ENCODE peak calls at places on chromosomes 7 and 10, in seven cellular contexts. Q is GM13977; R is T-helper 2 cell; W is DMS79; F is neural crest cell; N is activated CD8-positive, alpha-beta memory T cell treated with anti-CD3 and anti-CD28 coated beads, Interleukin-2, amount 50 U/mL, for 4 hours; X is HFFc6. K is an unnamed sample.

GRCh38 chr10:51960494-51960895 is 261.1 kb upstream of the CSTF2T start:
- DNase-seq in X (peak), W (no peak), R (no peak), N (no peak), Q (peak), F (no peak), K (no peak)

GRCh38 chr7:66100408-66101050 is 14.1 kb upstream of the CRCP start:
- DNase-seq in N (no peak), F (no peak), R (no peak), Q (no peak), W (peak), X (no peak), K (no peak)

GRCh38 chr7:157400171-157400860 is 63.5 kb downstream of the DNAJB6 start:
- DNase-seq in W (no peak), R (no peak), X (no peak), F (no peak), Q (no peak), N (no peak), K (no peak)

GRCh38 chr10:101394522-101395133 is 40.7 kb downstream of the BTRC start:
- DNase-seq in N (no peak), W (no peak), X (no peak), R (no peak), F (no peak), Q (no peak), K (no peak)

GRCh38 chr7:87231715-87232114 is 12.2 kb upstream of the TMEM243 start:
- DNase-seq in X (no peak), N (no peak), Q (no peak), F (no peak), R (no peak), W (no peak), K (no peak)

GRCh38 chr10:78896169-78896931 is 172.4 kb upstream of the ZMIZ1 start:
- DNase-seq in R (no peak), X (no peak), F (no peak), N (no peak), Q (no peak), W (no peak), K (no peak)

GRCh38 chr10:100346351-100346764 is 675 bp upstream of the SCD start:
- DNase-seq in N (peak), R (peak), X (peak), F (peak), Q (peak), W (no peak), K (no peak)

GRCh38 chr7:83796760-83797159 is 147.8 kb upstream of the SEMA3E start:
- DNase-seq in X (no peak), F (no peak), Q (peak), W (no peak), R (no peak), N (no peak), K (no peak)

GRCh38 chr10:84076540-84077195 is 62.6 kb upstream of the GHITM start:
- DNase-seq in Q (peak), F (no peak), W (no peak), X (peak), N (no peak), R (no peak), K (no peak)

GRCh38 chr10:114389429-114389828 is 14.9 kb downstream of the AFAP1L2 start:
- DNase-seq in X (peak), R (no peak), Q (no peak), N (no peak), W (peak), F (no peak), K (no peak)

GRCh38 chr10:75683158-75683557 is 251.7 kb downstream of the LRMDA start:
- DNase-seq in Q (no peak), R (no peak), N (no peak), F (no peak), W (no peak), X (no peak), K (no peak)

GRCh38 chr10:123150229-123150985 is 2.5 kb downstream of the HMX2 start:
- DNase-seq in N (no peak), Q (peak), R (no peak), W (no peak), F (no peak), X (no peak), K (no peak)

GRCh38 chr7:756928-757560 is 30.0 kb upstream of the PRKAR1B start:
- DNase-seq in W (no peak), N (no peak), X (no peak), R (no peak), Q (no peak), F (no peak), K (no peak)

GRCh38 chr10:109956454-109957091 is 33.3 kb upstream of the XPNPEP1 start:
- DNase-seq in F (peak), X (peak), W (peak), N (peak), Q (peak), R (no peak), K (no peak)

GRCh38 chr7:45267262-45267661 is 109.7 kb downstream of the RAMP3 start:
- DNase-seq in N (no peak), R (no peak), Q (no peak), X (no peak), W (no peak), F (no peak), K (no peak)

GRCh38 chr7:47475880-47476227 is 106.1 kb downstream of the TNS3 start:
- DNase-seq in F (no peak), W (no peak), R (no peak), N (no peak), Q (no peak), X (no peak), K (no peak)

GRCh38 chr10:129241461-129241860 is 225.6 kb upstream of the MGMT start:
- DNase-seq in N (no peak), W (no peak), R (no peak), Q (no peak), X (no peak), F (no peak), K (no peak)

GRCh38 chr10:3661271-3661670 is 123.7 kb downstream of the KLF6 start:
- DNase-seq in R (no peak), W (no peak), Q (no peak), N (no peak), X (no peak), F (no peak), K (no peak)

GRCh38 chr10:120573355-120573754 is 116.3 kb downstream of the PLPP4 start:
- DNase-seq in Q (no peak), F (no peak), N (no peak), R (no peak), W (no peak), X (no peak), K (no peak)

GRCh38 chr10:44516941-44517340 is 132.0 kb upstream of the CXCL12 start:
- DNase-seq in W (no peak), Q (no peak), F (no peak), N (no peak), X (no peak), R (no peak), K (no peak)

GRCh38 chr7:2087744-2088143 is 145.0 kb downstream of the MAD1L1 start:
- DNase-seq in X (no peak), N (no peak), W (no peak), F (no peak), R (no peak), Q (no peak), K (no peak)